ENCODE peak calls at places on chromosomes 11 and 22, in nine cellular contexts. R, F, N, A, E, T, M, B and L are unnamed samples.

GRCh38 chr22:19799322-19800190 is 39.0 kb downstream of the TBX1 start:
- DNase-seq in F (no peak), B (no peak), A (peak; percentile 98), T (peak; percentile 95), E (peak; percentile 92), N (peak; percentile 40), M (no peak), R (peak; percentile 95), L (peak; percentile 80)

GRCh38 chr11:117187799-117188481 is 9.4 kb downstream of the SIDT2 start:
- DNase-seq in B (no peak), R (no peak), T (peak; percentile 23), M (no peak), A (no peak), N (no peak), E (no peak), F (no peak), L (no peak)

GRCh38 chr11:78432058-78432515 is 14.5 kb upstream of the GAB2 start:
- DNase-seq in B (no peak), E (no peak), R (no peak), F (no peak), M (no peak), T (no peak), A (peak; percentile 47), N (peak; percentile 60), L (no peak)

GRCh38 chr11:74004694-74005615 is 3.9 kb downstream of the UCP3 start:
- DNase-seq in N (no peak), R (no peak), M (no peak), F (peak; percentile 44), A (no peak), T (no peak), E (no peak), B (no peak), L (no peak)

GRCh38 chr11:66851698-66852465 is 5.0 kb upstream of the LRFN4 start:
- DNase-seq in A (peak; percentile 22), F (peak; percentile 70), E (no peak), T (peak; percentile 31), R (no peak), B (no peak), N (peak; percentile 78), M (peak; percentile 80), L (no peak)

GRCh38 chr22:26585104-26585790 is 4.7 kb downstream of the TPST2 start:
- DNase-seq in F (no peak), E (peak; percentile 79), R (peak; percentile 72), T (peak; percentile 53), A (peak; percentile 93), M (no peak), N (no peak), B (no peak), L (peak; percentile 80)

GRCh38 chr22:19811211-19811621 is 43.5 kb downstream of the GNB1L start:
- DNase-seq in M (no peak), E (no peak), A (no peak), B (no peak), F (no peak), T (peak; percentile 32), N (no peak), R (no peak), L (no peak)

GRCh38 chr11:1706634-1707400 is 9.8 kb downstream of the KRTAP5-6 start:
- DNase-seq in A (peak; percentile 17), T (no peak), E (no peak), B (no peak), M (peak; percentile 55), F (no peak), N (no peak), R (no peak), L (no peak)

GRCh38 chr11:68312117-68312779 is at the start of gene LRP5:
- DNase-seq in T (peak; percentile 94), R (no peak), F (peak; percentile 16), A (peak; percentile 65), N (peak; percentile 42), E (peak; percentile 10), B (no peak), M (no peak), L (peak; percentile 30)

GRCh38 chr22:17818649-17819048 is 44.4 kb upstream of the BID start:
- DNase-seq in M (no peak), N (no peak), B (no peak), T (no peak), R (no peak), E (no peak), F (no peak), A (no peak), L (no peak)

GRCh38 chr22:38450234-38450797 is 4.7 kb downstream of the KCNJ4 start:
- DNase-seq in F (no peak), T (no peak), B (no peak), E (no peak), A (no peak), M (no peak), N (no peak), R (no peak), L (no peak)

GRCh38 chr22:50186789-50187523 is 1.2 kb downstream of the TRABD start:
- DNase-seq in A (peak; percentile 70), R (no peak), M (no peak), B (no peak), E (peak; percentile 25), F (peak; percentile 57), N (peak; percentile 44), T (no peak), L (no peak)

GRCh38 chr22:50186181-50186731 is 543 bp downstream of the TRABD start:
- DNase-seq in F (peak; percentile 33), M (no peak), T (peak; percentile 65), A (no peak), B (no peak), E (no peak), R (no peak), N (no peak), L (no peak)

GRCh38 chr22:50184541-50185383 is 951 bp upstream of the TRABD start:
- DNase-seq in F (no peak), B (no peak), E (no peak), A (no peak), M (no peak), N (peak; percentile 61), R (no peak), T (no peak), L (no peak)

GRCh38 chr22:50184004-50184461 is 1.7 kb upstream of the TRABD start:
- DNase-seq in N (peak; percentile 61), R (peak; percentile 32), F (no peak), T (no peak), E (peak; percentile 48), B (no peak), A (peak; percentile 77), M (no peak), L (peak; percentile 51)

DNA sequence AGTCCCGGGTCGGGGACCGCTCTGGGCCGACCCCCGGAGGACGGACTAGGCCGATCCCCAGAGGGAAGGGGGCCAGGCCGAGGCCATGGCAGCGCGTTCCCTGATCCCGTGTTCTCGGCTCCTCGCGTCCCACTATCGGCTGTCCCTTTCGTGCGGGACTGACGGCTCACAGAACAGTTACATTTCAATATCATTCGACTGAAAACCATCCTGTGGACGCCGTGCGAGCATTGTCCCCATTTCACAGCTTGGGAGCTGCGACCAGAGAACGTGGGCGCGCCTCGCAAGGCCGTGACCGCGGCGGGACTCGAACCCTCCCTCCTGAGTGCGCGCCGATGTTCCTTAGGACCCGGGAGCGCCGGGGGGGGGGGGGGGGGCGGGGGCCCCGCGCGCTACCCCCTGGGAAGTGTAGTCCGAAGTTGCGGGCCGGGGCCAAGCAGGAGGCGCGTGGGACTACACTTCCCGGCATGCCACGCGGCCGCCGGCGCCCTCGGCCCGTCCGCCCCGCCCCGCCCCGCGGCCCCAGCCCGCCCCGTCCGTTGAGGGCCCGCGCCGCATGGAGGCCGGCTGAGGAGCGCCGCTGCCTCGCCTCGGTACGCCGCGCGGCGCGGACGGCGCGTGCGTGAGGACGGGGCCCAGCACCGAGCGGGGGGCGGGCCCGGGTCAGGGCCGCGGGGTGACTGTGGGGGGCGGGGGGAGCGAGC is at the start of gene TRABD:
- DNase-seq in R (peak; percentile 61), E (peak; percentile 82), B (peak; percentile 70), T (peak; percentile 99), M (peak; percentile 91), F (peak; percentile 95), N (peak; percentile 92), A (peak; percentile 96), L (peak; percentile 79)
- H2AFZ ChIP-seq in R (peak within 1 kb of the TSS; percentile 97), E (peak within 1 kb of the TSS; percentile 99), B (no peak within 1 kb of the TSS), T (peak within 1 kb of the TSS; percentile 72), M (no peak within 1 kb of the TSS), F (peak within 1 kb of the TSS; percentile 26), N (peak within 1 kb of the TSS; percentile 96), A (peak within 1 kb of the TSS; percentile 90), L (peak within 1 kb of the TSS; percentile 96)

DNA sequence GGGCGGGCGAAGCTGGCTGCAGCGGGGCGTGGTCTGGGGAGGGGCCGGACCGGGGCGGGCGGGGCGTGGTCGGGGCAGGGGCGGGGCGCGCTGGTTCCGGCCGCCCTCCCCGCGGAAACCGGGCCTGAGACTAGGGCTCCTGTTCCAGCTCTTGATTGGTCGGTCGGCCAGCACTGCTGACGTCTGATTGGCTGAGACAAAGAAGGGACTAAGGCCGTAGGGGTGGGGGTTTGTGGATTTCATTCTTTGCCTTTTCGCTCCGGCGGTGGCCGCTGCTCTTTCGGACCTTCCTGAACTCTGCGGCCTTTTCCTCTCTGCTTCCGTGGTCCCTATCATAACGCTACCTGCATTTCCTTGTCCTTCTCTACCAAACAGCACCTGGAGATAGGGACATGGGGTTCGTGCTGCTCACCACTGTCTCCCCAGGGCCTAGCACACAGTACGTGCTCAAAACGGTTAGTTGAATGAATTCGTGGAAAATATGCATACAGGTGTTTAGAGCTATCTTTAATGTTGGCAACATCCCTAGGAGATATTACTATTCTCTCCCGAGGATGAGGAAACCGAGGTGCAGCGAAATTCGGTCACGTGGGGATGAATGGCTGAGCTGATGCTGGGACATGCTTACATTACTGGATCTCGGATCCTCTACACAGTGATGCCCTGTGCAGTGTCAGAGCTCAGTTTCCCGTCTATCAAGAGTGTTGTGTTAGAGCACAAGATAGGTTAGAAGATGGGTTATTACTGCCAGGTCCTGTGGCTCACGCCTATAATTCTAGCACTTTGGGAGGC is 62.8 kb downstream of the NFAM1 start:
- DNase-seq in N (peak; percentile 98), F (peak; percentile 94), R (peak; percentile 83), M (peak; percentile 97), B (peak; percentile 88), T (peak; percentile 88), E (peak; percentile 85), A (peak; percentile 91), L (peak; percentile 88)
- H2AFZ ChIP-seq in N (peak overlapping the region; percentile 34), F (peak overlapping the region; percentile 94), R (peak overlapping the region; percentile 93), M (no peak overlapping the region), B (peak overlapping the region; percentile 95), T (peak overlapping the region; percentile 90), E (peak overlapping the region; percentile 100), A (peak overlapping the region; percentile 91), L (peak overlapping the region; percentile 95)

GRCh38 chr22:41023299-41023623 is 69.1 kb upstream of the EP300 start:
- DNase-seq in E (no peak), B (no peak), F (no peak), T (no peak), R (no peak), M (no peak), A (no peak), N (no peak), L (no peak)
- H2AFZ ChIP-seq in E (peak overlapping the region; percentile 79), B (peak overlapping the region; percentile 37), F (peak overlapping the region; percentile 86), T (peak overlapping the region; percentile 46), R (no peak overlapping the region), M (no peak overlapping the region), A (peak overlapping the region; percentile 86), N (peak overlapping the region; percentile 26), L (no peak overlapping the region)

DNA sequence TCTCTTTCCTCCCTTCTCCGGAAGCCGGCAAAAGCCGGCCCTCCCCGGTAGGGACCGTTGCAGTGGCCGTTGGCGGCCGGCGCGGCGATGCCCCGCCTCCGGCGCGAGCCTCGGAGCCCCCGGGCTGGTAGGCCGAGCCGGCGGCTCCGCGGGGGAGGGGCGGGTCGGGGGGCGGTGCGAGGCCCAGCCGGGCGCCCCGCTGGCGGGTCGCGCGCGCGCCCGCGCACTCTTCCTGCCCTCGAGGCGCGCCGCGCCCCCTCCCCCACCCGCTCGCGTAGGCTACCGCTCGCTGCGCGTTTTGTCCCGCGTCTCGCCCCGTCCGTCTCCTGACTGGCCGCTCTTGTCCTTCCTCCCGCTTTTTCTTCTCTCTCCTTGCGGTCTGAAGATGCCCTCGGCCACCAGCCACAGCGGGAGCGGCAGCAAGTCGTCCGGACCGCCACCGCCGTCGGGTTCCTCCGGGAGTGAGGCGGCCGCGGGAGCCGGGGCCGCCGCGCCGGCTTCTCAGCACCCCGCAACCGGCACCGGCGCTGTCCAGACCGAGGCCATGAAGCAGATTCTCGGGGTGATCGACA is 591 bp downstream of the CAPRIN1 start:
- DNase-seq in A (peak; percentile 94), F (peak; percentile 92), T (peak; percentile 96), N (peak; percentile 92), B (peak; percentile 64), R (peak; percentile 67), M (peak; percentile 88), E (peak; percentile 84), L (peak; percentile 86)
- H2AFZ ChIP-seq in A (peak overlapping the region; percentile 89), F (no peak overlapping the region), T (no peak overlapping the region), N (no peak overlapping the region), B (no peak overlapping the region), R (peak overlapping the region; percentile 62), M (no peak overlapping the region), E (peak overlapping the region; percentile 97), L (peak overlapping the region; percentile 11)